ENCODE peak calls at places on chromosome 16, in four cellular contexts. N is K562, T is HepG2, H is SK-N-SH. I is an unnamed sample.

GRCh38 chr16:66474750-66475199 is 47.7 kb downstream of the BEAN1 start:
- DNase-seq in T (no peak), H (no peak), N (no peak), I (no peak)

GRCh38 chr16:27628216-27628945 is 78.4 kb downstream of the KATNIP start:
- DNase-seq in T (no peak), H (peak), N (no peak), I (peak)

GRCh38 chr16:84635702-84636101 is 12.6 kb upstream of the KLHL36 start:
- DNase-seq in T (no peak), H (no peak), N (no peak), I (no peak)

GRCh38 chr16:50551243-50551642 is 3.0 kb downstream of the NKD1 start:
- DNase-seq in N (no peak), H (no peak), T (peak), I (no peak)

GRCh38 chr16:4123617-4124300 is 7.5 kb upstream of the ADCY9 start:
- DNase-seq in T (no peak), N (no peak), H (no peak), I (no peak)

GRCh38 chr16:17389392-17389791 is 81.4 kb downstream of the XYLT1 start:
- DNase-seq in H (no peak), T (no peak), N (no peak), I (no peak)

GRCh38 chr16:63512910-63513309 is 1476.7 kb upstream of the CDH8 start:
- DNase-seq in H (no peak), T (no peak), N (no peak), I (no peak)

GRCh38 chr16:77732241-77732946 is 10.1 kb downstream of the NUDT7 start:
- DNase-seq in H (no peak), N (no peak), T (peak), I (no peak)

GRCh38 chr16:87127061-87127765 is 190.0 kb downstream of the C16orf95 start:
- DNase-seq in N (no peak), H (no peak), T (no peak), I (no peak)

GRCh38 chr16:87690911-87691685 is 74.7 kb downstream of the KLHDC4 start:
- DNase-seq in N (no peak), T (no peak), H (no peak), I (no peak)

GRCh38 chr16:82769845-82770244 is 143.1 kb downstream of the CDH13 start:
- DNase-seq in H (no peak), N (no peak), T (no peak), I (no peak)

GRCh38 chr16:27245276-27246231 is 23.0 kb downstream of the NSMCE1 start:
- DNase-seq in H (no peak), T (no peak), N (peak), I (no peak)

GRCh38 chr16:78325532-78325931 is 226.1 kb downstream of the WWOX start:
- DNase-seq in H (no peak), N (peak), T (no peak), I (no peak)

GRCh38 chr16:30472328-30472942 is at the start of gene ITGAL:
- DNase-seq in H (no peak), T (no peak), N (no peak), I (no peak)

GRCh38 chr16:22235839-22236745 is 30.0 kb downstream of the EEF2K start:
- DNase-seq in N (no peak), T (no peak), H (no peak), I (no peak)

GRCh38 chr16:85141491-85142128 is 29.3 kb upstream of the CIBAR2 start:
- DNase-seq in H (no peak), T (peak), N (peak), I (no peak)

GRCh38 chr16:27444470-27444869 is 42.5 kb downstream of the IL21R start:
- DNase-seq in N (no peak), T (no peak), H (no peak), I (no peak)

GRCh38 chr16:30979170-30980067 is 5.6 kb upstream of the HSD3B7 start:
- DNase-seq in N (peak), H (no peak), T (no peak), I (no peak)

GRCh38 chr16:10609410-10609774 is 29.0 kb upstream of the EMP2 start:
- DNase-seq in T (no peak), H (no peak), N (no peak), I (no peak)
- TF ChIP-seq CTCF in T (peak), H (no peak), N (no peak), I (no peak)

DNA sequence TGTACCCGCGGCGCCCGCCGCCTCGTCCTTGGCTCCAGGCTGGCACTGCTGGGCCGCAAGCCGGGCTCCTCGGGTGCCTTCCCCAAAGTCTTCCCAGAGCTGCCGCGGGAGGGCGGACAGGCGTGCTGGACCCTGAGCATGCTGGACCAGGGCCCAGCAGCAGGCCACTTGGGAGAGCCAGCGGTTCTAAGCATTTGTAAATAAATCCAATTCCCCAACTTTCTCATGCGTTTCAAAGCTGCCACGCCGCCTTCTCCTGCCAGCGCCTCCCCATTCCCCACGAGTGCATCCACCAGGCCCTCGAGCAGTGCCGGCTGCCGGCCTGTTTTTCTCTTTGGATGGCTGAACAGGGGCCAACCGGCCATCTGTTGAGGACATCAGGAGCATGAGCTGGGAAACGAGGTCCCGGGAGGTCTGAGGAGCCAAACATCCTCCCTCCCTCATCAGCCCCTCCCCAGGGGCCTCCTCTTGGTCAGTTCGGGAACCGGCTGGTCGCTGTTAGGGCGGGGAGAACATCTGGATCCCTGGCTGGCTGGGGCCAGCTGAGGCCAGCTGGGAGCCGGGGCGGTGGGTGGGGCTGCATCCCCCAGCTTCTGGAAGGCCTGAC is 20.6 kb upstream of the PABPN1L start:
- DNase-seq in T (no peak), N (no peak), H (no peak), I (no peak)
- TF ChIP-seq FOXJ3 in T (no peak), N (no peak), H (no peak), I (no peak)

DNA sequence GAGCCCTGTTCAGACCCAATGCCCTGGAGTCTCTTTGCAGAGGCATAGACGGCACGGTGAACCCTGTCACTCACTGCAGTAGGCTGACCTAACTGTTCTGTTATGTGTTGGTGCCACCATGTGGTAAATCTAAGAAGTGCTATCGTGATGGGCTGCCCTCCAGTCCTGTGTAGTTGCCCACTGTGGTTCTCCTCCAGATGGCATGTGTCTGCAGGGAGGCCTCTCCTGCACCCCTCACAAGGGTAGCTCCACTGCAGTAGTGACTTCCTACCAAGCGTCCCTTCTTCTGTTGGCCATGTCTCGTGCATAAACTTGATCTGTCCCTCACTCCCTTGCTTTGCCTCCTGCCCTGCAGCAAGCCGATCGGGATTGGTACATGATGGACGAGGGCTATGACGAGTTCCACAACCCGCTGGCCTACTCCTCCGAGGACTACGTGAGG is 5.8 kb downstream of the DHX38 start:
- DNase-seq in T (peak), N (peak), H (peak), I (peak)
- TF ChIP-seq CTCF in T (peak), N (peak), H (peak), I (peak)

DNA sequence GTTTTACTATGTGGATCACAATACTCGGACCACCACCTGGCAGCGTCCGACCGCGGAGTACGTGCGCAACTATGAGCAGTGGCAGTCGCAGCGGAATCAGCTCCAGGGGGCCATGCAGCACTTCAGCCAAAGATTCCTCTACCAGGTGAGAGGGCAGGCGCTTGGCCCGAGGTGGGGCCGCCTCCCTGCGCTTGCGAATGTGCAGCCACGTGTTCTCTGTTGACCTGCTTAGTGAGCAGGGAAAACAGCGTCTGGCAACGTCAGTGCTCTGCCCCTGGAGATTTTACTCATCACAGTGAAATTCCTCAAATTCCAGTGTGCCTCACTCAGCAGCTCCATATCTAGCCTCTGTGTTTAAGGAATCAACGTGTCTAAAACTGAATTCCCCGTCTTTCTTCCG is 33.4 kb upstream of the CLEC18A start:
- DNase-seq in N (no peak), T (no peak), H (no peak), I (peak)
- TF ChIP-seq FOXJ3 in N (no peak), T (no peak), H (no peak), I (no peak)

DNA sequence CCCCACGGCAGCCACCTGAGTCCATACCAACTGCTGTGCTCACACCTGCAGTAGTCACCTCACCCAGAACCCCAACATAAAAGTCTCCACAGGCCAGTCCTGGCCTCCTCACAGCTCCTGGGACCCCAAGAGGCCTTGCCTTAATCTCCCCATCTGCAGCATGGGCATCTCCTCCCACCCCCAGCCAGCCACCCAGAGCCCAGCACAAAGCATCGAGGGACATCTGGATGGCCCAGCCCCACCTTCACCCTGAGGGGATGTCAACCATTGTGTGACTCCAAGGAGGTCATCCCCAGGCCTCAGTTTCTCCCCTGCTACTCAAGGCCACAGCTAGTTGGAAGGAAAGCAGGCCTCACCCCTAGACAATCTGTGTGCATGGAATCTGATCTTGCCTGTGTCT is 1775.3 kb downstream of the TP53TG3F start:
- DNase-seq in N (no peak), T (no peak), H (no peak), I (no peak)
- TF ChIP-seq CTCF in N (no peak), T (no peak), H (no peak), I (no peak)

DNA sequence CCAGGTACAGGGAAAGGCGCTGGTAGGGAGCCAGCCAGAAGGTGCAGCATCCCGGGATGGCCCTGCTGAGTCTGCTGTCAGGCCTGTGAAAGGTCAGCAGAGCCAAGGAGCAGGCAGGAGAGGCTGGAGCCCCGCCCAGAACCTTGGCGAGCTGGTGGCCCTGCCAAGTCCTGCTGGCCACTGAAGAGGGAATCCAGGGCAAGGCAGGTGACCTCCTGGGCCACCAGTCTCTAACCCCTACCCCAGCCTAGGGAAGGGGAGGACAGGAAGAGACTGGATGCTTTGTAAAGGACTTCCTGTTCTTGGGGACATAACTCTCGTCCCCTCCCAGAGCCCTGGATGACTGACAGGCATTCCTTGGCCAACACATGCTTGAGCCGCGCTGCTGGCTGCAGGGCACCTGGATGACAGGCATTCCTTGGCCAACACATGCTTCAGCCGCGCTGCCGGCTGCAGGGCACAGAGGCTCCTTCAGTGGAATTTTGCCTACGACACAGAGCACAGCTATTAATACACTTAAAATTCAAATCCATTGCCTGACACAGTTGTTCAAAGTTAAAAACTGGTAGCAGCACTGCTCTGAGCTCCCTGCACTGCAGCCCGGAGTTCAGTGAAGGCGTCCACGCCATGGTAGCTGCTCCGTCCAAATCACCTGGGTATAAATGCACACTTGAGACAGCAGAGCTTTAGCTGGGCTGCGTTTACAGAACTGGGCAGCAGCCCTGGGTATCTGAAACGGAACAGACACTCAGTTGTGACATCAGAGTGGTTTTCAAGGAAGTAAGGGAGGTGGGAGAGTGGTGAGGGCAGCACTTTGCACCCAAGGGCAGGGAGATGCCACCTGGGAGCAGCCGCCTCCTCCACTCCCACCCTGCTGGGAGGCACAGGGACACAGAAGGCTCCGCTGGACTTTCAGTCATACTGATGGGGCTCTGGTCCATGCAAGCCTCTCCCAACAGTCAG is 2.0 kb upstream of the BRICD5 start:
- DNase-seq in T (no peak), N (no peak), H (no peak), I (no peak)
- TF ChIP-seq FOXJ3 in T (no peak), N (no peak), H (no peak), I (no peak)

GRCh38 chr16:733382-734207 is 6.7 kb downstream of the HAGHL start:
- DNase-seq in H (peak), T (no peak), N (peak), I (peak)
- TF ChIP-seq CTCF in H (peak), T (peak), N (peak), I (peak)

DNA sequence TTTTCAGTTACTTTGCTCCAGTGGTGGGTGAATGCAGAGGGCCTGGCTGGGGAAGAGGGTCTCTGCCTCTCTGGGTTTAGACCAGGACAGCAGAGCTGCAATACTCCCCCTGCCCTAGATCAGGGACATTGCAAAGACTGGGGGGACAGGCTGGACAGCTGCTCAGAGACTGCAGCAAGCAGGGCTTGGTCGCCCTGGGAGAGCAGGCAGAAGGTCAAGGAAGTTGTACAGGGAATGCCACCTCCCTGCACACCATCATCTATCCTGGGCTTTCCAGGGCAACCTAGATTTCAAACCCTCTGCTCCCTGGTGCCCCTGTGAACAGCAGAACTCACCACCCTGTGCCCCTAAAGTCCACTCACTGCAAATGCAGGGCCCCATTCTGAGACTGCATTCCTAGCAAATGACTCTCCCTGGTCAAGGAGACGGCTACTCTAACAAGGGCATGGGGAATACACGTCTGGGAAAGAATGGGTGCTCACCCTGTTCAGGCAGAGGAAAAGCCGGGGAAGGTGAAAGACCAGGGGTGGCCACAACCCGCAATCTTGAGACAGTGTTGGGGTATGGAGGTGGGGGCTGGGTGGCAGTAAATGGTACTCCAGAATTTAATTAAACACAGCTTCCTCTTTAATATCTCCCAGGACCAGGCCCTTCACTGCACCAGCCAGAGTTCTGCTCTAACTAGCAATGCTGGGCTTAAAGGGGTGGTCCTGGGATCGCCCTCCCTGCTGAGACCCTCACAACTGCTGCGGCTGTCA is 1.0 kb downstream of the KIFC3 start:
- DNase-seq in N (no peak), H (peak), T (no peak), I (no peak)
- TF ChIP-seq FOXJ3 in N (no peak), H (no peak), T (no peak), I (no peak)

GRCh38 chr16:9177861-9178260 is 86.4 kb downstream of the HAPSTR1 start:
- DNase-seq in T (no peak), N (no peak), H (no peak), I (no peak)

GRCh38 chr16:9184354-9184690 is 92.9 kb downstream of the HAPSTR1 start:
- DNase-seq in T (no peak), N (no peak), H (no peak), I (no peak)

GRCh38 chr16:9186061-9186460 is 94.6 kb downstream of the HAPSTR1 start:
- DNase-seq in H (no peak), N (no peak), T (no peak), I (no peak)

GRCh38 chr16:9185396-9185795 is 94.0 kb downstream of the HAPSTR1 start:
- DNase-seq in T (no peak), N (no peak), H (no peak), I (no peak)

DNA sequence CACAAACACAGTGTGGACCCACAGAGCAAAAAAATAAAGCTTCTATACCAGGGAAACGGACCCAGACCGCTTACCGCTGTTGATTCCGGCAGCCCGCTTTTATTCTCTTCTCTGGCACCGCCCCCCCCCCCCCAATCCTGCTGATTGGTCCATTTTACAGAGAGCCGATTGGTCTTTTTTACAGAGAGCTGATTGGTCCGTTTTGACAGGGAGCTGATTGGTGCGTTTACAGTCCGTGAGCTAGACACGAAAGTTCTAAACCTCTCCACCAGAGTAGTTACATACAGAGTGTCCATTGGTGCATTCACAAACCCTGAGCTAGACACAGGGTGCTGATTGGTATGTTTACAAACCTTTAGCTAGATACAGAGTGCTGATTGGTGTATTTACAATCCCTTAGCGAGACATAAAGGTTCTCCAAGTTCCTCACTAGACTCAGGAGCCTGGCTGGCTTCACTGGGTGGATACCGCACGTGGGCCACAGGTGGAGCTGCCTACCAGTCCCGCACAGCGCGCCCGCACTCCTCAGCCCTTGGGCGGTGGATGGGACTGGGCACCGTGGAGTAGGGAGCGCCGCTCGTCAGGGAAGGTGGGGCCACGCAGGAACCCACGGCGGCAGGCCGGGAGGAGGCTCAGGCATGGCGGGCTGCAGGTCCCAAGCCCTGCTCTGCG is 92.4 kb downstream of the HAPSTR1 start:
- DNase-seq in T (no peak), N (peak), H (no peak), I (peak)
- TF ChIP-seq CTCF in T (no peak), N (no peak), H (no peak), I (no peak)

DNA sequence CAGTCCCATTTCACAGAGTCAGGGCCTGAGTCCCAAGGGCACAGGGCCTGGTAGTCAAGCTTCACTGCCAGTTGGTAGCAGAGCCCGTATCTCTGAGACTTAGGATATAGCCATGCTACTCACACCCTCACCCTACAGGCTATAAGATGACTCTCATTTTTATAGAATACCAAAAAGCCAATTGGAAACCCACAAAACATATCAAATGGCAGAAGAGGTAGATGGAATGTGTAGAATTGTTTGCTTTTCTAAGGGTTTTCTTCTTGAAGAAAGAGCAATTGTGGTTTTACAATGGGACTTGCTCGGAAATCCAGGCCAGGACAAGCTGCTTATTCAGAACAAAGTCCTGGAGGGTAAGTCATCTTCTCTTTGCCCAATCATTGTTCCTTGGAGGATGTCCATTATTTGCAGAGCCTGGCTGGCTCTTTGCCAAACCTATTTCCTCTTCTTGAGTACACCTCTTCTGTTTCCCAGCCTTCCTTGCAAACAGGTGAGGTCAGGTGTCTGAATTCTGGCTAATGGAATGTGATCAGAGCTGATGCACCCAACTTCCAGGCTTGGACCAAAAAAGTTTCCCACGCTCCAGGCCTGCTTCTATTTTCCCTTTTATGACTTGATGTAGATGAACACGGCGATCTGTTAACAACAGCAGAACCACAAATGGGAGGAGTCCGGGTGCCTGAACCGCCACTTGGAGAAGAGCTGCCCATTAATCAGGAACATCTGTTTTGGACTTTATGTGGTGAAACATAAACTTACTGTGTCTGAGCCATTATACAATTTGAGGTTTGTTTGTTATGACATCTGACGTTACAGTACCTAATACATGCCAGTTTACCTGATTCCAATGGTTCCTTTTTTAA is 16.9 kb upstream of the CCL22 start:
- DNase-seq in H (peak), N (no peak), T (no peak), I (no peak)
- TF ChIP-seq FOXJ3 in H (no peak), N (no peak), T (no peak), I (no peak)

I was measured in WTC11.